ENCODE peak calls at places on chromosomes 1 and 21, in six cellular contexts. U is AG04450; Y is CD8-positive, alpha-beta T cell; D is right lobe of liver; S is heart right ventricle; O is tibial nerve. A is an unnamed sample.

GRCh38 chr1:87404306-87404705 is 75.6 kb downstream of the LMO4 start:
- DNase-seq in O (no peak), D (no peak), S (no peak), U (no peak), Y (no peak), A (no peak)

GRCh38 chr1:77057994-77058585 is 161.1 kb downstream of the PIGK start:
- DNase-seq in U (no peak), O (no peak), D (no peak), Y (no peak), S (no peak), A (no peak)

GRCh38 chr1:40162791-40163441 is 1.7 kb downstream of the RLF start:
- DNase-seq in S (no peak), Y (no peak), D (no peak), U (no peak), O (no peak), A (no peak)

GRCh38 chr21:33801424-33802405 is 113.9 kb downstream of the ATP5PO start:
- DNase-seq in S (no peak), D (peak; percentile 49), Y (no peak), U (peak; percentile 23), O (no peak), A (peak; percentile 85)

GRCh38 chr1:167937709-167938010 is 788 bp upstream of the MPC2 start:
- DNase-seq in U (no peak), O (no peak), Y (no peak), S (no peak), D (no peak), A (no peak)

GRCh38 chr1:54273837-54274192 is 73.8 kb downstream of the MRPL37 start:
- DNase-seq in U (no peak), D (peak; percentile 74), O (peak; percentile 69), Y (no peak), S (peak; percentile 43), A (peak; percentile 47)

GRCh38 chr1:240036526-240036925 is 55.2 kb upstream of the FMN2 start:
- DNase-seq in S (no peak), Y (no peak), O (no peak), U (no peak), D (no peak), A (no peak)

GRCh38 chr1:208803371-208803811 is 559.2 kb upstream of the PLXNA2 start:
- DNase-seq in D (no peak), U (no peak), S (no peak), Y (no peak), O (no peak), A (no peak)

GRCh38 chr1:202821467-202821866 is 10.7 kb downstream of the PCAT6 start:
- DNase-seq in U (no peak), O (no peak), D (no peak), Y (no peak), S (no peak), A (peak; percentile 28)

GRCh38 chr1:232676307-232676706 is 46.4 kb upstream of the SIPA1L2 start:
- DNase-seq in D (no peak), S (no peak), Y (no peak), O (no peak), U (no peak), A (no peak)

GRCh38 chr1:71850515-71850914 is 431.8 kb downstream of the NEGR1 start:
- DNase-seq in Y (no peak), S (no peak), D (no peak), O (no peak), U (no peak), A (no peak)

GRCh38 chr1:113488576-113489177 is 98.4 kb downstream of the MAGI3 start:
- DNase-seq in S (no peak), O (no peak), U (no peak), D (no peak), Y (no peak), A (peak; percentile 5)

GRCh38 chr1:90045853-90046563 is 51.1 kb downstream of the ZNF326 start:
- DNase-seq in D (no peak), U (no peak), Y (peak; percentile 22), O (no peak), S (no peak), A (peak; percentile 55)

GRCh38 chr21:45276620-45277019 is 11.1 kb downstream of the POFUT2 start:
- DNase-seq in U (no peak), S (no peak), O (peak; percentile 10), D (peak; percentile 15), Y (no peak), A (no peak)

GRCh38 chr21:44802396-44803153 is 955 bp upstream of the UBE2G2 start:
- DNase-seq in U (no peak), S (no peak), Y (no peak), O (no peak), D (no peak), A (no peak)

GRCh38 chr1:212098771-212099170 is 63.2 kb downstream of the DTL start:
- DNase-seq in U (no peak), S (no peak), O (no peak), D (no peak), Y (no peak), A (no peak)

GRCh38 chr1:94727846-94728715 is 92.1 kb upstream of the SLC44A3 start:
- DNase-seq in U (peak; percentile 93), D (no peak), O (no peak), S (no peak), Y (no peak), A (peak; percentile 87)

GRCh38 chr1:198118136-198118535 is 38.7 kb upstream of the NEK7 start:
- DNase-seq in U (peak; percentile 91), O (peak; percentile 37), D (no peak), Y (no peak), S (peak; percentile 49), A (peak; percentile 88)

GRCh38 chr1:84298336-84298687 is 3.2 kb upstream of the SAMD13 start:
- DNase-seq in S (peak; percentile 66), Y (peak; percentile 25), O (peak; percentile 19), D (peak; percentile 64), U (no peak), A (peak; percentile 80)

GRCh38 chr1:175146535-175147213 is 45.9 kb downstream of the KIAA0040 start:
- DNase-seq in S (peak; percentile 76), D (peak; percentile 64), O (peak; percentile 32), U (no peak), Y (peak; percentile 54), A (peak; percentile 17)

DNA sequence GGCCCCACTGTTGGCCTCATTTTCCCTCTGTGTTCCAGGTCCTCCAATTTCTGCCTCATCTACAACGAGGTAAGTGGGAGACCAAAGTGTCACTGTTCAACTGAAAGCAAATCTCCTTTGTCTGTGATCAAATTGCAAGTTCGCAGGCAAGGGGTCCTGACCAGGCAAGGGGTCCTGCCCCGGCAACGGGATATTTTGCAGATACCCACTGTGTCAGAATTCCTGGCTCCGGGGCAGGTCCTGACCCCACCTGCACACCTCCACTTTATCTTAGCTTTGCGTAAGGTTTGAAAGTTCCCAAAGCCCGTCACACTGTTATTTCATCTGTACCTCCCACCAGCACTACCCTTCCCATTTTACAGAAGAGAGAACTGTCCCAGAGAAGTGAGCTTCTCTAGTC is 32.1 kb upstream of the CSF1 start:
- DNase-seq in D (no peak), Y (no peak), O (no peak), U (no peak), S (no peak), A (no peak)
- TF ChIP-seq CTCF in D (no peak), Y (no peak), O (no peak), U (no peak), S (no peak), A (no peak)

DNA sequence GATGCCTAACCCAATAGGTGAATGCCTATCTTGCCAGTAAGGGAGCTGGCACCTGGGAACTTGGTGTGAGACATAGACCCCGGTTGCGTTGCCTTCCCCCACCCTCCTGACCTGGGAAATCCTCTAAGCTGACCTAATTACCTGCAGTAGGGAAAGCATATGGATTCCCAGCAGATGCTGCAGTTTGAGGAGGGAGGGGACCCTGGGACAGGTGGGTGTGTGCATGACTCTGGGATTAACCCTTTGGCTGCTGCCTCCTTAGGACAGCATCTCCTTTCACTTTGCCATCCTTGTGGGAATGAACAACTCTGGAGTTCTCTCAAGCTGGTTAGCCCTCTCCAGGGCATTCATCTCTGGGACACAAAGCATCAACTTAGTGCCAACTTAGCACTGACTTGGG is 16.4 kb upstream of the NFASC start:
- DNase-seq in S (no peak), Y (no peak), U (no peak), D (no peak), O (no peak), A (no peak)
- H3K4me3 ChIP-seq in S (no peak overlapping the region), Y (no peak overlapping the region), U (no peak overlapping the region), D (no peak overlapping the region), O (no peak overlapping the region), A (no peak overlapping the region)

GRCh38 chr1:21472861-21473260 is 32.9 kb downstream of the NBPF3 start:
- DNase-seq in O (no peak), Y (no peak), D (no peak), U (no peak), S (no peak), A (no peak)

GRCh38 chr1:21468597-21468996 is 28.7 kb downstream of the NBPF3 start:
- DNase-seq in Y (no peak), O (no peak), S (no peak), D (no peak), U (no peak), A (peak; percentile 45)
- TF ChIP-seq CTCF in Y (peak; percentile 31), O (no peak), S (peak; percentile 16), D (no peak), U (peak; percentile 43), A (peak; percentile 25)

GRCh38 chr1:152153996-152154395 is 5.0 kb downstream of the RPTN start:
- DNase-seq in Y (no peak), S (no peak), U (no peak), D (no peak), O (no peak), A (no peak)
- H3K4me3 ChIP-seq in Y (no peak overlapping the region), S (no peak overlapping the region), U (no peak overlapping the region), D (no peak overlapping the region), O (no peak overlapping the region), A (no peak overlapping the region)

DNA sequence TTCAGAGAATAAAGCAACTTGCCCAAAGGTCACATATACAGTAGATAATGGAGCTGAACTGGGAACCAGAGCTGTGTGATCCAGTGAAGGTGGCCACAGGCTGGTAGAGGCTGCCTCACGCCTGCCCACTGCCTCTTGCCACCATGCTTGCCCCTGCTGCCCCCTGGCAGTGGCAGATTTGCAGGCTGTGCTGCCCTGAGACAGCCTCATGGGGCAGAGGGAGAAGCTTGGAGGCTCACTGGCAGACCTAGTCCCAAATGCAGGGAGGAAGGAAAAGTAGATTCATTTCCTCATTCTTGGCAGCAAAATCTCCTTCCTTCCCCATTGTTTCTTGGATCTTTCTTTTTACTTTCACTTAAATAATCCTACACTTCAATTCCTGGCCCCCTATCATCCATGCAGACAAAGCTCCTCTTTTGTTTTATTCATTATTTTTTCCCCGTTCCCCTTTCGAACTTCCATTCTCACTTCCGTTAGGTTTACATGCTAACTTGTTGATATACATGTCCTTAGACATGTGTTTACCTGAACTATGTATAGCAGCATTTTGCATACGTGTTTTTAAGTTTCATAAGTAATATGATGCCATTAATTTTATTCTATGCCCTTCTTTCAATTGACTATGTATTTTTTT is 66.9 kb upstream of the LYST start:
- DNase-seq in S (no peak), Y (no peak), D (no peak), O (no peak), U (no peak), A (no peak)
- TF ChIP-seq CTCF in S (no peak), Y (no peak), D (no peak), O (no peak), U (no peak), A (no peak)

GRCh38 chr1:1899266-1899966 is 8.5 kb upstream of the GNB1 start:
- DNase-seq in O (no peak), U (no peak), D (no peak), S (no peak), Y (peak; percentile 41), A (no peak)
- H3K4me3 ChIP-seq in O (no peak overlapping the region), U (no peak overlapping the region), D (no peak overlapping the region), S (no peak overlapping the region), Y (no peak overlapping the region), A (no peak overlapping the region)

GRCh38 chr1:204494281-204495077 is at the start of gene PIK3C2B:
- DNase-seq in D (peak; percentile 85), S (peak; percentile 88), U (peak; percentile 33), O (peak; percentile 59), Y (peak; percentile 75), A (peak; percentile 69)
- TF ChIP-seq CTCF in D (peak; percentile 63), S (peak; percentile 59), U (peak; percentile 34), O (peak; percentile 68), Y (no peak), A (peak; percentile 25)

A was measured in foreskin fibroblast.